ENCODE peak calls at places on chromosomes 4 and X, in ten cellular contexts. U is mammary epithelial cell, A is cardiac muscle cell, C is amniotic epithelial cell, X is activated B cell treated with CpG ODN at 0.5 μM for 24 hours, E is heart right ventricle, P is foreskin fibroblast, M is ACHN, Y is MCF 10A, T is activated T-cell treated with anti-CD3 and anti-CD28 coated beads for 1 hour. B is an unnamed sample.

GRCh38 chr4:2482693-2483092 is 13.8 kb downstream of the RNF4 start:
- DNase-seq in U (no peak), A (no peak), C (peak), X (no peak), E (peak), P (peak), M (no peak), Y (no peak), T (no peak), B (no peak)

GRCh38 chr4:150782311-150782710 is 200.4 kb downstream of the MAB21L2 start:
- DNase-seq in U (no peak), A (peak), C (no peak), X (no peak), E (peak), P (peak), M (no peak), Y (peak), T (no peak), B (peak)

GRCh38 chr4:2007804-2008670 is 737 bp downstream of the NELFA start:
- DNase-seq in U (no peak), A (peak), C (no peak), X (no peak), E (no peak), P (peak), M (no peak), Y (no peak), T (no peak), B (peak)

GRCh38 chr4:42671431-42672194 is 14.7 kb upstream of the ATP8A1 start:
- DNase-seq in U (no peak), A (no peak), C (no peak), X (no peak), E (no peak), P (no peak), M (no peak), Y (no peak), T (peak), B (no peak)

GRCh38 chr4:8647094-8647570 is 54.6 kb downstream of the CPZ start:
- DNase-seq in U (no peak), A (no peak), C (no peak), X (no peak), E (no peak), P (no peak), M (no peak), Y (no peak), T (no peak), B (no peak)

GRCh38 chr4:89306486-89307184 is 965 bp downstream of the GPRIN3 start:
- DNase-seq in U (no peak), A (no peak), C (no peak), X (no peak), E (no peak), P (no peak), M (no peak), Y (no peak), T (no peak), B (no peak)

GRCh38 chr4:108794136-108794535 is 31.3 kb upstream of the ETNPPL start:
- DNase-seq in U (no peak), A (no peak), C (peak), X (no peak), E (no peak), P (peak), M (no peak), Y (no peak), T (no peak), B (peak)

GRCh38 chr4:56512166-56512565 is 6.6 kb downstream of the ARL9 start:
- DNase-seq in U (no peak), A (no peak), C (peak), X (no peak), E (no peak), P (peak), M (no peak), Y (no peak), T (no peak), B (peak)

GRCh38 chrX:68684919-68685304 is 37.4 kb downstream of the STARD8 start:
- DNase-seq in U (no peak), A (no peak), C (no peak), X (no peak), E (no peak), P (no peak), M (no peak), Y (no peak), T (no peak), B (no peak)

GRCh38 chr4:126233483-126233882 is 918.7 kb downstream of the FAT4 start:
- DNase-seq in U (no peak), A (no peak), C (no peak), X (no peak), E (no peak), P (no peak), M (no peak), Y (no peak), T (no peak), B (no peak)

GRCh38 chrX:2692221-2693122 is 1.4 kb downstream of the CD99 start:
- DNase-seq in U (no peak), A (peak), C (peak), X (no peak), E (peak), P (peak), M (no peak), Y (peak), T (no peak), B (no peak)

GRCh38 chr4:38387348-38387747 is 276.7 kb upstream of the KLF3 start:
- DNase-seq in U (peak), A (peak), C (peak), X (no peak), E (peak), P (no peak), M (no peak), Y (peak), T (no peak), B (no peak)

GRCh38 chrX:1476682-1477081 is 24.0 kb upstream of the ASMTL start:
- DNase-seq in U (no peak), A (no peak), C (no peak), X (no peak), E (no peak), P (no peak), M (no peak), Y (no peak), T (no peak), B (no peak)

GRCh38 chrX:81202413-81202794 is 502 bp downstream of the SH3BGRL start:
- DNase-seq in U (peak), A (no peak), C (peak), X (no peak), E (no peak), P (peak), M (peak), Y (peak), T (no peak), B (no peak)

GRCh38 chr4:6419452-6420028 is 52.9 kb downstream of the PPP2R2C start:
- DNase-seq in U (no peak), A (peak), C (peak), X (no peak), E (no peak), P (peak), M (no peak), Y (peak), T (no peak), B (no peak)

GRCh38 chrX:135477576-135477975 is 42.9 kb upstream of the INTS6L start:
- DNase-seq in U (peak), A (peak), C (peak), X (no peak), E (peak), P (peak), M (peak), Y (peak), T (peak), B (peak)

GRCh38 chr4:177483271-177483670 is 41.0 kb upstream of the AGA start:
- DNase-seq in U (no peak), A (no peak), C (peak), X (no peak), E (no peak), P (peak), M (no peak), Y (no peak), T (no peak), B (no peak)

GRCh38 chrX:130975947-130976346 is 72.9 kb upstream of the ENOX2 start:
- DNase-seq in U (peak), A (peak), C (peak), X (no peak), E (peak), P (peak), M (peak), Y (peak), T (no peak), B (peak)

GRCh38 chrX:54007682-54008081 is 36.6 kb downstream of the PHF8 start:
- DNase-seq in U (no peak), A (no peak), C (no peak), X (no peak), E (no peak), P (no peak), M (no peak), Y (no peak), T (no peak), B (no peak)

GRCh38 chrX:8724176-8724757 is 7.7 kb downstream of the ANOS1 start:
- DNase-seq in U (no peak), A (no peak), C (peak), X (no peak), E (no peak), P (no peak), M (peak), Y (no peak), T (no peak), B (no peak)

GRCh38 chr4:47662975-47663374 is 174.9 kb downstream of the CORIN start:
- DNase-seq in U (no peak), A (peak), C (peak), X (no peak), E (no peak), P (no peak), M (peak), Y (peak), T (no peak), B (no peak)

GRCh38 chr4:55397024-55397520 is 1.3 kb downstream of the TMEM165 start:
- DNase-seq in U (peak), A (no peak), C (peak), X (no peak), E (peak), P (no peak), M (peak), Y (peak), T (no peak), B (peak)

GRCh38 chrX:46559062-46559461 is 13.8 kb upstream of the ZNF674 start:
- DNase-seq in U (no peak), A (no peak), C (no peak), X (no peak), E (no peak), P (peak), M (no peak), Y (no peak), T (no peak), B (no peak)

B was measured in mesenchymal stem cell.